ENCODE peak calls at places on chromosome 6, in five cellular contexts. One of them, this sample, is unnamed.
A peak's percentile ranks its signal among the peaks of the same experiment; 100 is the strongest.

GRCh38 chr6:26028753-26029569 is 58.3 kb upstream of the HFE start:
- DNase-seq in NCI-H1105 treated with DMSO at 0.1 percent for 48 hours: no peak
- DNase-seq in kidney: no peak
- DNase-seq in KG1: no peak
- DNase-seq in head of caudate nucleus: no peak
- DNase-seq in this sample: no peak

GRCh38 chr6:103367212-103367611 is 1492.5 kb downstream of the HACE1 start:
- DNase-seq in NCI-H1105 treated with DMSO at 0.1 percent for 48 hours: no peak
- DNase-seq in kidney: no peak
- DNase-seq in KG1: no peak
- DNase-seq in head of caudate nucleus: no peak
- DNase-seq in this sample: no peak

GRCh38 chr6:133548409-133548808 is 307.3 kb downstream of the EYA4 start:
- DNase-seq in NCI-H1105 treated with DMSO at 0.1 percent for 48 hours: no peak
- DNase-seq in kidney: no peak
- DNase-seq in KG1: no peak
- DNase-seq in head of caudate nucleus: no peak
- DNase-seq in this sample: no peak

GRCh38 chr6:116277124-116277523 is 2.6 kb downstream of the TSPYL1 start:
- DNase-seq in NCI-H1105 treated with DMSO at 0.1 percent for 48 hours: no peak
- DNase-seq in kidney: no peak
- DNase-seq in KG1: no peak
- DNase-seq in head of caudate nucleus: no peak
- DNase-seq in this sample: no peak

GRCh38 chr6:33199687-33200233 is 705 bp downstream of the RXRB start:
- DNase-seq in NCI-H1105 treated with DMSO at 0.1 percent for 48 hours: peak; percentile 54
- DNase-seq in kidney: no peak
- DNase-seq in KG1: peak; percentile 57
- DNase-seq in head of caudate nucleus: no peak
- DNase-seq in this sample: peak; percentile 65

GRCh38 chr6:70008189-70008588 is 141.8 kb downstream of the COL19A1 start:
- DNase-seq in NCI-H1105 treated with DMSO at 0.1 percent for 48 hours: no peak
- DNase-seq in kidney: no peak
- DNase-seq in KG1: no peak
- DNase-seq in head of caudate nucleus: no peak
- DNase-seq in this sample: no peak

GRCh38 chr6:56073315-56073714 is 174.1 kb downstream of the COL21A1 start:
- DNase-seq in NCI-H1105 treated with DMSO at 0.1 percent for 48 hours: no peak
- DNase-seq in kidney: no peak
- DNase-seq in KG1: no peak
- DNase-seq in head of caudate nucleus: no peak
- DNase-seq in this sample: no peak

GRCh38 chr6:169959129-169960002 is 207.9 kb downstream of the ERMARD start:
- DNase-seq in NCI-H1105 treated with DMSO at 0.1 percent for 48 hours: peak; percentile 17
- DNase-seq in kidney: peak; percentile 87
- DNase-seq in KG1: no peak
- DNase-seq in head of caudate nucleus: peak; percentile 30
- DNase-seq in this sample: no peak